ENCODE peak calls at places on chromosomes 13 and 19, in eight cellular contexts. O is endodermal cell; G is LNCaP clone FGC; C is HTR-8/SVneo; M is T-helper 1 cell; A is thoracic aorta; F is stimulated activated CD8-positive, alpha-beta memory T cell treated with anti-CD3 and anti-CD28 coated beads, Interleukin-2, amount 100 ng/mL, for 1 hour; S is T-helper 9 cell. J is an unnamed sample.

GRCh38 chr19:10352764-10353671 is 13.6 kb upstream of the ICAM3 start:
- DNase-seq in O (peak; percentile 96), G (no peak), C (no peak), M (no peak), A (no peak), F (no peak), S (no peak), J (peak; percentile 35)

GRCh38 chr19:4755459-4755858 is 31.8 kb upstream of the DPP9 start:
- DNase-seq in O (no peak), G (no peak), C (no peak), M (no peak), A (no peak), F (no peak), S (no peak), J (no peak)

GRCh38 chr19:2051771-2052704 is 994 bp upstream of the MKNK2 start:
- DNase-seq in O (no peak), G (no peak), C (no peak), M (no peak), A (no peak), F (no peak), S (peak; percentile 49), J (no peak)

GRCh38 chr13:29924482-29924884 is 74.1 kb upstream of the UBL3 start:
- DNase-seq in O (no peak), G (no peak), C (no peak), M (no peak), A (no peak), F (no peak), S (no peak), J (peak; percentile 80)

GRCh38 chr13:44243198-44243852 is 130.3 kb upstream of the SERP2 start:
- DNase-seq in O (peak; percentile 92), G (no peak), C (peak; percentile 68), M (no peak), A (no peak), F (no peak), S (no peak), J (peak; percentile 88)

GRCh38 chr13:73844986-73845385 is 289.2 kb downstream of the KLF12 start:
- DNase-seq in O (no peak), G (no peak), C (no peak), M (no peak), A (no peak), F (no peak), S (no peak), J (no peak)

GRCh38 chr19:12260861-12261260 is 33.8 kb downstream of the ZNF44 start:
- DNase-seq in O (no peak), G (no peak), C (no peak), M (no peak), A (no peak), F (no peak), S (no peak), J (no peak)

GRCh38 chr19:47430041-47430802 is 10.9 kb upstream of the MEIS3 start:
- DNase-seq in O (peak; percentile 88), G (no peak), C (no peak), M (no peak), A (no peak), F (no peak), S (no peak), J (peak; percentile 72)

GRCh38 chr19:18010149-18010548 is 2.2 kb downstream of the ARRDC2 start:
- DNase-seq in O (no peak), G (no peak), C (no peak), M (no peak), A (no peak), F (no peak), S (no peak), J (no peak)

GRCh38 chr13:42876810-42877550 is 95.6 kb downstream of the FAM216B start:
- DNase-seq in O (no peak), G (no peak), C (no peak), M (no peak), A (no peak), F (no peak), S (no peak), J (peak; percentile 79)

GRCh38 chr19:13302521-13303270 is 152.5 kb downstream of the IER2 start:
- DNase-seq in O (peak; percentile 50), G (no peak), C (no peak), M (no peak), A (no peak), F (no peak), S (no peak), J (no peak)

GRCh38 chr19:55179570-55180484 is at the start of gene SYT5:
- DNase-seq in O (peak; percentile 89), G (no peak), C (no peak), M (no peak), A (no peak), F (peak; percentile 16), S (peak; percentile 58), J (no peak)

GRCh38 chr13:102847272-102848234 is 1.7 kb downstream of the ERCC5 start:
- DNase-seq in O (no peak), G (no peak), C (no peak), M (no peak), A (no peak), F (no peak), S (no peak), J (peak; percentile 51)

GRCh38 chr13:110560606-110561334 is 752 bp downstream of the RAB20 start:
- DNase-seq in O (no peak), G (no peak), C (peak; percentile 33), M (no peak), A (no peak), F (no peak), S (no peak), J (peak; percentile 68)

GRCh38 chr19:1449467-1450442 is at the start of gene APC2:
- DNase-seq in O (peak; percentile 89), G (no peak), C (no peak), M (no peak), A (no peak), F (no peak), S (no peak), J (peak; percentile 44)

GRCh38 chr13:40288259-40288658 is 378.2 kb downstream of the FOXO1 start:
- DNase-seq in O (no peak), G (no peak), C (no peak), M (no peak), A (no peak), F (no peak), S (no peak), J (no peak)

GRCh38 chr13:50387124-50387581 is 371.9 kb downstream of the KCNRG start:
- DNase-seq in O (peak; percentile 83), G (no peak), C (peak; percentile 17), M (no peak), A (no peak), F (peak; percentile 15), S (peak; percentile 5), J (peak; percentile 53)

J was measured in mesenchymal stem cell.